ENCODE peak calls at places on chromosomes 6 and 20, in nine cellular contexts. K, Q, O, I, Y, A, M, J and R are unnamed samples.

GRCh38 chr6:132445201-132445951 is 44.1 kb upstream of the MOXD1 start:
- DNase-seq in J (no peak), M (no peak), K (no peak), Y (no peak), A (no peak), O (no peak), I (no peak), Q (no peak), R (no peak)

GRCh38 chr6:30356519-30356918 is 11.6 kb downstream of the RPP21 start:
- DNase-seq in Q (no peak), I (no peak), M (no peak), J (no peak), K (no peak), Y (no peak), O (no peak), A (no peak), R (no peak)

GRCh38 chr6:52361347-52361944 is 505 bp upstream of the PAQR8 start:
- DNase-seq in Y (peak), J (no peak), I (peak), Q (peak), O (peak), M (no peak), A (no peak), K (peak), R (peak)

GRCh38 chr6:91710356-91710755 is 1123.5 kb upstream of the MAP3K7 start:
- DNase-seq in K (no peak), A (no peak), Q (no peak), M (no peak), I (no peak), O (no peak), J (no peak), Y (no peak), R (no peak)

GRCh38 chr6:158784505-158784904 is 34.7 kb downstream of the EZR start:
- DNase-seq in M (no peak), J (no peak), I (no peak), Y (no peak), A (no peak), Q (no peak), K (no peak), O (no peak), R (no peak)

GRCh38 chr6:164396071-164397047 is 913.0 kb downstream of the C6orf118 start:
- DNase-seq in I (no peak), Q (no peak), A (no peak), M (no peak), Y (no peak), K (no peak), J (no peak), O (no peak), R (no peak)

GRCh38 chr6:27617700-27618689 is 145.1 kb upstream of the ZNF184 start:
- DNase-seq in Y (no peak), Q (no peak), M (no peak), J (no peak), K (no peak), I (no peak), O (no peak), A (no peak), R (no peak)

GRCh38 chr6:38487423-38487822 is 152.3 kb downstream of the BTBD9 start:
- DNase-seq in I (no peak), M (no peak), J (no peak), Q (no peak), Y (no peak), K (no peak), A (no peak), O (no peak), R (no peak)

GRCh38 chr6:16704706-16705402 is 56.4 kb downstream of the ATXN1 start:
- DNase-seq in Y (no peak), K (peak), A (no peak), O (no peak), Q (no peak), J (no peak), M (no peak), I (no peak), R (no peak)

GRCh38 chr6:19268117-19268516 is 569.1 kb upstream of the ID4 start:
- DNase-seq in K (no peak), Q (no peak), A (no peak), Y (no peak), O (no peak), J (no peak), I (no peak), M (no peak), R (no peak)

GRCh38 chr6:5174756-5175155 is 86.0 kb downstream of the LYRM4 start:
- DNase-seq in K (no peak), J (no peak), Q (no peak), A (no peak), M (peak), Y (no peak), I (no peak), O (no peak), R (no peak)

GRCh38 chr20:63284981-63285524 is 7.9 kb upstream of the COL20A1 start:
- DNase-seq in A (no peak), J (no peak), O (no peak), I (no peak), Q (no peak), K (no peak), Y (no peak), M (no peak), R (no peak)

GRCh38 chr6:125913864-125914351 is 42.7 kb upstream of the HINT3 start:
- DNase-seq in M (no peak), J (no peak), Q (no peak), Y (no peak), I (no peak), O (no peak), K (no peak), A (no peak), R (peak)

GRCh38 chr6:47476794-47477496 is 644 bp upstream of the CD2AP start:
- DNase-seq in O (no peak), Q (no peak), A (no peak), I (no peak), M (peak), Y (no peak), K (no peak), J (no peak), R (no peak)

GRCh38 chr20:21767739-21768223 is 62.3 kb downstream of the PAX1 start:
- DNase-seq in A (no peak), Q (no peak), K (no peak), J (no peak), I (no peak), Y (no peak), O (no peak), M (peak), R (no peak)

GRCh38 chr6:21067521-21067920 is 526.0 kb upstream of the SOX4 start:
- DNase-seq in Q (no peak), O (no peak), M (no peak), I (no peak), Y (no peak), K (no peak), A (no peak), J (no peak), R (no peak)

GRCh38 chr6:235763-236360 is 56.4 kb upstream of the DUSP22 start:
- DNase-seq in J (no peak), A (no peak), Y (no peak), M (peak), O (peak), Q (no peak), K (peak), I (no peak), R (no peak)

GRCh38 chr6:28384143-28384533 is 15.4 kb downstream of the ZSCAN12 start:
- DNase-seq in Q (no peak), O (no peak), M (no peak), A (no peak), J (no peak), K (no peak), I (no peak), Y (no peak), R (no peak)

GRCh38 chr6:169932491-169932890 is 181.1 kb downstream of the ERMARD start:
- DNase-seq in M (no peak), O (no peak), J (no peak), K (no peak), Y (no peak), Q (no peak), I (no peak), A (no peak), R (no peak)

GRCh38 chr6:28215425-28215824 is 9.7 kb upstream of the ZSCAN9 start:
- DNase-seq in I (no peak), J (no peak), Y (no peak), O (no peak), M (no peak), Q (no peak), A (no peak), K (no peak), R (no peak)

GRCh38 chr20:61254881-61255589 is 3.0 kb downstream of the CDH4 start:
- DNase-seq in O (no peak), Q (no peak), Y (no peak), I (no peak), K (no peak), M (no peak), J (no peak), A (no peak), R (no peak)

GRCh38 chr6:129032602-129033001 is 149.7 kb downstream of the LAMA2 start:
- DNase-seq in M (no peak), Y (no peak), A (no peak), I (no peak), Q (no peak), K (no peak), J (no peak), O (no peak), R (peak)

GRCh38 chr6:30075094-30075986 is at the start of gene RNF39:
- DNase-seq in A (no peak), I (no peak), K (peak), Y (no peak), M (no peak), O (no peak), J (no peak), Q (peak), R (no peak)

GRCh38 chr6:166005846-166006592 is 161.6 kb downstream of the TBXT start:
- DNase-seq in A (no peak), Q (peak), I (no peak), O (peak), K (no peak), M (no peak), J (no peak), Y (no peak), R (peak)

GRCh38 chr6:154872605-154873004 is 122.5 kb upstream of the TIAM2 start:
- DNase-seq in Y (no peak), M (no peak), K (no peak), O (no peak), J (no peak), I (no peak), Q (no peak), A (no peak), R (no peak)

GRCh38 chr6:31474871-31475286 is 23.1 kb upstream of the MICB start:
- DNase-seq in I (no peak), J (no peak), O (no peak), M (peak), K (peak), Q (no peak), A (no peak), Y (no peak), R (no peak)

GRCh38 chr6:45148278-45148677 is 179.9 kb upstream of the RUNX2 start:
- DNase-seq in M (no peak), O (no peak), Y (no peak), Q (no peak), I (no peak), J (no peak), A (no peak), K (no peak), R (no peak)

GRCh38 chr6:130362128-130362527 is 3.7 kb upstream of the TMEM200A start:
- DNase-seq in O (no peak), K (peak), J (no peak), Q (no peak), A (no peak), Y (no peak), M (no peak), I (no peak), R (no peak)

GRCh38 chr20:57627339-57627738 is 7.1 kb upstream of the ZBP1 start:
- DNase-seq in K (no peak), A (no peak), M (no peak), I (no peak), O (no peak), J (no peak), Y (no peak), Q (no peak), R (no peak)

GRCh38 chr6:30612687-30613248 is 4.3 kb downstream of the PPP1R10 start:
- DNase-seq in I (no peak), K (no peak), J (no peak), O (no peak), Q (no peak), M (no peak), A (no peak), Y (no peak), R (no peak)

GRCh38 chr20:41054463-41055230 is 26.0 kb downstream of the TOP1 start:
- DNase-seq in K (no peak), Y (no peak), Q (no peak), O (no peak), M (no peak), J (no peak), A (no peak), I (no peak), R (no peak)

GRCh38 chr20:41048475-41049242 is 20.0 kb downstream of the TOP1 start:
- DNase-seq in Q (no peak), Y (no peak), M (peak), J (peak), I (peak), O (no peak), K (no peak), A (no peak), R (no peak)

GRCh38 chr6:72561629-72562028 is 60.2 kb upstream of the KCNQ5 start:
- DNase-seq in I (no peak), A (no peak), M (no peak), J (no peak), K (no peak), Q (no peak), O (no peak), Y (no peak), R (no peak)

GRCh38 chr20:44633872-44634600 is 17.5 kb downstream of the ADA start:
- DNase-seq in K (no peak), M (no peak), A (no peak), O (no peak), I (no peak), J (no peak), Y (no peak), Q (no peak), R (no peak)

GRCh38 chr20:20214757-20215275 is 153.1 kb upstream of the INSM1 start:
- DNase-seq in M (no peak), J (no peak), Y (no peak), Q (peak), I (no peak), A (no peak), O (no peak), K (no peak), R (no peak)

GRCh38 chr20:5642155-5642981 is 107.8 kb upstream of the SHLD1 start:
- DNase-seq in Q (no peak), O (no peak), I (no peak), J (peak), M (peak), K (no peak), A (no peak), Y (no peak), R (no peak)

GRCh38 chr6:4727671-4728435 is 48.4 kb upstream of the CDYL start:
- DNase-seq in A (no peak), Y (no peak), K (no peak), J (no peak), I (no peak), M (peak), O (no peak), Q (no peak), R (no peak)